ENCODE peak calls at places on chromosome 13, in seven cellular contexts. L is astrocyte of the spinal cord, S is fibroblast of the aortic adventitia, R is cardiac muscle cell, M is lower leg skin, U is heart left ventricle, N is foreskin fibroblast. C is an unnamed sample.

GRCh38 chr13:42484396-42484795 is 89.6 kb upstream of the TNFSF11 start:
- DNase-seq in M (no peak), U (no peak), S (peak; percentile 52), N (no peak), R (no peak), L (peak; percentile 48), C (no peak)

GRCh38 chr13:31495336-31495735 is 244.0 kb upstream of the RXFP2 start:
- DNase-seq in M (no peak), U (no peak), R (no peak), S (no peak), N (no peak), L (no peak), C (no peak)

GRCh38 chr13:51764184-51765141 is 39.5 kb downstream of the DHRS12 start:
- DNase-seq in N (peak; percentile 80), R (peak; percentile 65), U (peak; percentile 77), L (peak; percentile 74), M (peak; percentile 88), S (peak; percentile 78), C (peak; percentile 36)

GRCh38 chr13:98577823-98578285 is 947 bp upstream of the STK24 start:
- DNase-seq in M (no peak), U (no peak), L (no peak), N (no peak), S (no peak), R (no peak), C (no peak)

GRCh38 chr13:61777281-61777680 is 361.6 kb upstream of the PCDH20 start:
- DNase-seq in M (no peak), L (peak; percentile 29), N (no peak), R (no peak), U (no peak), S (no peak), C (no peak)

GRCh38 chr13:30862707-30863106 is 43.4 kb upstream of the MEDAG start:
- DNase-seq in R (no peak), L (peak; percentile 63), M (no peak), N (no peak), U (peak; percentile 62), S (no peak), C (no peak)

GRCh38 chr13:66513728-66514127 is 716.4 kb downstream of the PCDH9 start:
- DNase-seq in M (no peak), N (no peak), U (no peak), R (no peak), L (peak; percentile 63), S (peak; percentile 58), C (no peak)

GRCh38 chr13:22061371-22061805 is 390.5 kb downstream of the FGF9 start:
- DNase-seq in S (no peak), L (no peak), U (no peak), M (no peak), R (no peak), N (no peak), C (peak; percentile 17)

GRCh38 chr13:22126433-22127021 is 455.7 kb downstream of the FGF9 start:
- DNase-seq in M (no peak), L (no peak), U (no peak), R (no peak), N (no peak), S (no peak), C (no peak)

GRCh38 chr13:106533940-106534843 is 1.3 kb downstream of the EFNB2 start:
- DNase-seq in U (peak; percentile 42), S (peak; percentile 58), L (peak; percentile 77), R (peak; percentile 64), M (no peak), N (peak; percentile 69), C (peak; percentile 41)

GRCh38 chr13:95154441-95154886 is 146.8 kb downstream of the ABCC4 start:
- DNase-seq in M (no peak), U (no peak), N (peak; percentile 20), S (peak; percentile 14), R (no peak), L (no peak), C (no peak)

GRCh38 chr13:110726726-110727125 is 13.2 kb downstream of the ING1 start:
- DNase-seq in M (no peak), S (no peak), N (no peak), L (no peak), R (no peak), U (no peak), C (no peak)

GRCh38 chr13:39415403-39415802 is 187.6 kb downstream of the LHFPL6 start:
- DNase-seq in M (no peak), L (peak; percentile 51), U (peak; percentile 69), N (peak; percentile 49), S (peak; percentile 72), R (peak; percentile 57), C (no peak)

GRCh38 chr13:64234255-64234654 is 2818.6 kb upstream of the PCDH20 start:
- DNase-seq in R (no peak), N (peak; percentile 68), M (no peak), L (no peak), U (no peak), S (peak; percentile 61), C (no peak)

GRCh38 chr13:98171806-98172569 is 5.1 kb downstream of the RNF113B start:
- DNase-seq in U (peak; percentile 46), S (peak; percentile 50), R (no peak), N (no peak), L (peak; percentile 59), M (peak; percentile 34), C (no peak)

DNA sequence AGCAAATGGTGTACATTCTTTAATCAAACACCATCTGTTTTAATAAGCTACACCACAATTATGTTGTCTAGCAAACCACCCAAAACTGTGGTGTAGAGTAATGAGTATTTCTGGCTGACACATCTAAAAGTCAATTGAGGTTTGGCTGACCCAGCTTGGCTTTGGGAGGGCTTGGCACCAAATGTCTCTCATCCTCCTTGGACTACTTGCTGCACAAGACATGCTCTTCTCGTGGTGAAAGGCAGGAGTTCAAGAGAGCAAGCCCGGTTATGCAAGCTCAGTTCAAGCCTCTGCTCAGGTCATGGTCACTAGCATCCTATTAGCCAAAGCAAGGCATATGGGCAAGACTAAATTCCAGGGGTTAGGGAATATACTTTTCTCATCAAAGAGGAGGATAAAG is 37.1 kb downstream of the LACC1 start:
- DNase-seq in N (no peak), M (no peak), R (no peak), S (no peak), L (no peak), U (no peak), C (no peak)
- TF ChIP-seq CTCF in N (no peak), M (no peak), R (no peak), S (no peak), L (no peak), U (no peak), C (no peak)

DNA sequence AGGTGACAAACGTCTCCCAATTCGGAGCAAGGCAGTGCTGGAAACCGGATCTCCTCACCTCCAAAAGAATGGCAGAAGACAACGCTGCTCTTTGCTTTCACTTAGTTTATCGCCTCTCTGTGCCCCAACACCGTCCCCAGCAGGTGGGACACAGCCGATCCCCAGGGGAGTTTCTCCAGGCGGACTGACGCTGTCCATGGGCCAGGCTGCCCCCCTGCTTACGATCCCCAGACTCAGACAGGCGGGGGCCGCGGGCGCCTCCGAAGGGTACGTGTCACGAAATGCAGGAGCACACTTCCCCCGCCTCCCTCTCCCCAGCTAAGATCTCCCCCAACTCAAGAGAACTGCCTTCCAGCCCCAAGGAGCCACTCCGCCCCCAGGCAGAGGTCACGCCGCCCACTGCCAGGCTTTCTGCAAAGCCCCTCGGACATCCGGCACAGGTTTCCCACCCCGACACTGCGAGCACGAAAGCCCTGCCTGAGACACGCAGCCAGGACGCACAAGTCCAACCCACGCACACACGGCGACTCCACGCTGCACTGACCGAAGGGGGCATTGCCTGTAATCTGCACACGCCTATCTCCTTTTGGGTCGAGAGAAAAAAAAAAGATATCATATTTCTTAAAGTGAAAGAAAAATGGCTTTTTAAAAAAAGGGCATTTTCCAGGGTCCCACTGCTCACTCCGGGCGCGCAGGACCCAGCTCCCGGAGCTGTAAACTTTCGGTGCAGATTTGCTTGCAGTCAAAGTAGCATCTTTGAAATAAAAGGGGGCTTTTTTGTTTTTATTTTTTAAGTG is 1.9 kb downstream of the SPRY2 start:
- DNase-seq in S (peak; percentile 93), N (peak; percentile 72), U (peak; percentile 80), L (peak; percentile 84), R (peak; percentile 86), M (peak; percentile 66), C (peak; percentile 24)
- TF ChIP-seq CTCF in S (peak; percentile 47), N (peak; percentile 10), U (no peak), L (peak; percentile 31), R (peak; percentile 26), M (no peak), C (no peak)

DNA sequence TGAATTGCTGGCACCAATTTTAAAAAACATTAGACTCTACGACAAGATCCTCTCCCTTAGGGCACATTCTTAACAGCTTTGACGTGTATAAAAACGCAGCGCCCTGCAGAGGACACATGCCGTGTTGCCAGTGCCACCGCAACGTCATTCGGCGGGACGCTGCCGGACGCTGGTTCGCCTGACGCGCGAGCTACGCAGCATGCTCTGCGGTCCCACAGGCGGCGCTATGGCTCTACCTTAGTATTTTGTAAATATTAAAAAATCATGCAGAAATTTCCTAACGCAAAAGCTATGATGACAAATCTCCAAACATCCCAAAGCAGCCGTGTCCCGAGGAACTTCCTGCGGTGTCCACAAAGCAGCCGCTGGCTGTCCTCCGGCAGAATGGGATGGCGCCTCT is 4.2 kb upstream of the ADPRHL1 start:
- DNase-seq in L (no peak), M (no peak), S (no peak), R (no peak), U (no peak), N (no peak), C (no peak)
- TF ChIP-seq CTCF in L (peak; percentile 10), M (no peak), S (no peak), R (peak; percentile 3), U (no peak), N (no peak), C (no peak)

GRCh38 chr13:79406597-79406908 is 498 bp upstream of the RBM26 start:
- DNase-seq in M (no peak), S (no peak), L (no peak), N (no peak), R (no peak), U (no peak), C (no peak)

GRCh38 chr13:79407349-79407979 is 1.4 kb upstream of the RBM26 start:
- DNase-seq in U (no peak), L (no peak), M (no peak), S (no peak), R (no peak), N (no peak), C (no peak)

GRCh38 chr13:79405501-79405830 is 589 bp downstream of the RBM26 start:
- DNase-seq in M (peak; percentile 25), L (no peak), R (no peak), U (no peak), N (no peak), S (no peak), C (no peak)

GRCh38 chr13:79404985-79405384 is 1.1 kb downstream of the RBM26 start:
- DNase-seq in M (no peak), N (no peak), R (no peak), S (no peak), L (no peak), U (no peak), C (no peak)

DNA sequence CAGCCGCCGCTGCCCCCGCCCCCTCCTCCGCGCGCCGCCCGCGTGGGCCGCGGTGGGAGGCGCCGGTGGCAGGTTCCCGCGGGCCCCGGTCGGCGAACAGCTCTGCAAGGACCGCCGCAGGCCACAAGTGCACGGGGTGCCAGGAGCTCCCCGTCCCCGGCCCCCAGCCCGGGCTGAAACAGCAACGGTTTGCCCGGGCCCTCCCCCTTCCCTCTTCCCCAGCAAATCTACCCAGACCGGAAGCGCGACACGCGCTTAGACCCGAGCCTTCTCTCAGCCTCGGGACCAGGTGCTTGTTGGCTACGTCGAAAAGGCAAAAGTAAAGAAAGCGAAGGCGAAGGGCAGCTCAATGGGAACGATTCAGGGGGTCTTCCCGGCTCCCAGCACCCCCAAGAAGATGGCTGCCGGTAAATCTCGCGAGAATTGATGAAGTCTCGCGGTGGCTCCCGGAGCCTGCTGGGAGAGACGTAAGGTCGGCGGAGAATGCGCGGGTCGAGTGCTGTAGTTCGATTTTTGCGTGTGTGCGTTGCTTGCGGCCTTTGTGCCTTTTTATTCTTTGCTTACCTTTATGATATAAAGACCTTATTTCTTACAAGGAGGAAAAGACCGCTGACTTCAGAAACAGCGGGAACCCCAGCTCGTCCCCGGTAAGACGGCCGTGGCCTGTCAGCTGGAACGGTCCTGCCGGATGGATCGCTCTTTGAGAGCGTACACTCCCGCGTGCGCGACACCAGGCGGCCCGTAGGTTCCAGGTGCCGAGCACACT is at the start of gene RBM26:
- DNase-seq in S (peak; percentile 97), N (peak; percentile 94), R (peak; percentile 94), L (peak; percentile 96), M (peak; percentile 93), U (peak; percentile 95), C (peak; percentile 84)
- TF ChIP-seq CTCF in S (peak; percentile 22), N (no peak), R (peak; percentile 25), L (no peak), M (no peak), U (no peak), C (no peak)

C was measured in activated B cell treated with CpG ODN at 0.5 μM for 24 hours.